ENCODE peak calls at places on chromosomes 12 and 14, in seven cellular contexts. D is BE2C, U is T-helper 17 cell, Q is mesothelial cell of epicardium, M is T-helper 9 cell, C is NCI-H1417, O is HEK293T. W is an unnamed sample.

GRCh38 chr12:98653866-98654493 is 8.9 kb downstream of the APAF1 start:
- DNase-seq in O (peak; percentile 34), C (peak; percentile 80), M (no peak), D (peak; percentile 20), Q (no peak), U (no peak), W (peak; percentile 70)

GRCh38 chr12:64457036-64457435 is 5.1 kb downstream of the TBK1 start:
- DNase-seq in O (no peak), Q (no peak), M (no peak), C (no peak), U (no peak), D (no peak), W (no peak)

GRCh38 chr12:39619660-39620433 is at the start of gene ABCD2:
- DNase-seq in M (peak; percentile 48), Q (peak; percentile 32), U (peak; percentile 42), O (peak; percentile 68), C (peak; percentile 87), D (peak; percentile 90), W (peak; percentile 86)

GRCh38 chr12:57146925-57147640 is at the start of gene LRP1-AS:
- DNase-seq in Q (no peak), D (no peak), O (no peak), M (no peak), C (peak; percentile 47), U (no peak), W (no peak)

GRCh38 chr12:123801573-123802178 is 39.6 kb downstream of the DNAH10 start:
- DNase-seq in D (no peak), C (no peak), O (no peak), U (no peak), M (no peak), Q (no peak), W (no peak)

GRCh38 chr14:58272589-58273372 is 25.6 kb upstream of the ARID4A start:
- DNase-seq in O (peak; percentile 17), C (peak; percentile 13), U (no peak), Q (no peak), M (no peak), D (no peak), W (peak; percentile 6)

GRCh38 chr14:90627478-90627877 is 188.8 kb downstream of the TTC7B start:
- DNase-seq in C (peak; percentile 26), D (no peak), M (no peak), U (no peak), O (no peak), Q (no peak), W (no peak)

GRCh38 chr14:104228716-104229620 is 90.6 kb downstream of the KIF26A start:
- DNase-seq in M (no peak), Q (peak; percentile 4), D (no peak), U (no peak), C (no peak), O (no peak), W (no peak)

GRCh38 chr12:88805286-88805685 is 225.0 kb upstream of the KITLG start:
- DNase-seq in C (no peak), Q (no peak), U (no peak), M (no peak), O (no peak), D (no peak), W (no peak)

GRCh38 chr12:61757831-61758505 is 502.2 kb upstream of the USP15 start:
- DNase-seq in M (no peak), D (no peak), O (no peak), C (no peak), U (no peak), Q (no peak), W (peak; percentile 76)